ENCODE peak calls at places on chromosomes 1 and 21, in four cellular contexts. R is H9, L is IMR-90, Z is H1. K is an unnamed sample.

GRCh38 chr1:117127840-117128239 is 6.3 kb upstream of the TRIM45 start:
- DNase-seq in Z (no peak), L (peak; percentile 43), R (no peak), K (no peak)

GRCh38 chr1:77540501-77541161 is 141.8 kb downstream of the ZZZ3 start:
- DNase-seq in Z (no peak), L (peak; percentile 51), R (no peak), K (peak; percentile 59)

GRCh38 chr21:25428537-25428936 is 178.7 kb downstream of the MRPL39 start:
- DNase-seq in Z (no peak), L (peak; percentile 5), R (no peak), K (peak; percentile 5)

GRCh38 chr1:247077234-247077633 is 1.4 kb downstream of the ZNF670 start:
- DNase-seq in L (peak; percentile 22), Z (no peak), R (no peak), K (no peak)

GRCh38 chr1:170145691-170146676 is at the start of gene NTMT2:
- DNase-seq in L (peak; percentile 8), Z (peak; percentile 88), R (peak; percentile 78), K (peak; percentile 74)

GRCh38 chr1:221527886-221528634 is 213.8 kb downstream of the DUSP10 start:
- DNase-seq in R (no peak), Z (no peak), L (no peak), K (no peak)

GRCh38 chr21:30044447-30045064 is 104.8 kb upstream of the GRIK1 start:
- DNase-seq in Z (no peak), R (no peak), L (peak; percentile 7), K (peak; percentile 76)

GRCh38 chr1:37124501-37124900 is 90.2 kb upstream of the GRIK3 start:
- DNase-seq in R (no peak), Z (no peak), L (no peak), K (no peak)

GRCh38 chr1:222618001-222618879 is at the start of gene MIA3:
- DNase-seq in L (peak; percentile 10), Z (no peak), R (peak; percentile 29), K (no peak)

GRCh38 chr1:244768186-244768585 is 67.3 kb upstream of the COX20 start:
- DNase-seq in R (no peak), Z (no peak), L (peak; percentile 56), K (no peak)

GRCh38 chr1:162387226-162388082 is 5.9 kb downstream of the C1orf226 start:
- DNase-seq in Z (no peak), L (no peak), R (no peak), K (no peak)

GRCh38 chr1:154866257-154866994 is 3.7 kb downstream of the KCNN3 start:
- DNase-seq in Z (no peak), R (no peak), L (peak; percentile 44), K (no peak)

GRCh38 chr1:92989936-92990582 is 28.8 kb upstream of the DIPK1A start:
- DNase-seq in L (peak; percentile 63), Z (no peak), R (no peak), K (no peak)

GRCh38 chr1:248823517-248824001 is 2.2 kb downstream of the SH3BP5L start:
- DNase-seq in Z (no peak), L (peak; percentile 88), R (no peak), K (peak; percentile 16)

GRCh38 chr1:171403396-171403795 is 81.9 kb upstream of the PRRC2C start:
- DNase-seq in R (peak; percentile 60), L (no peak), Z (no peak), K (peak; percentile 23)

GRCh38 chr1:10374442-10374860 is 24.4 kb upstream of the PGD start:
- DNase-seq in Z (no peak), L (peak; percentile 23), R (no peak), K (no peak)

GRCh38 chr1:171191992-171192391 is 6.9 kb downstream of the FMO2 start:
- DNase-seq in R (no peak), L (no peak), Z (no peak), K (no peak)

GRCh38 chr1:47351305-47351704 is 17.7 kb downstream of the CMPK1 start:
- DNase-seq in R (no peak), L (peak; percentile 76), Z (no peak), K (no peak)

GRCh38 chr1:115062542-115063004 is 26.7 kb downstream of the TSPAN2 start:
- DNase-seq in Z (no peak), L (no peak), R (no peak), K (peak; percentile 20)

GRCh38 chr1:229853751-229854150 is 213.3 kb upstream of the GALNT2 start:
- DNase-seq in Z (no peak), L (no peak), R (no peak), K (no peak)

GRCh38 chr1:165116732-165117131 is 239.8 kb downstream of the LMX1A start:
- DNase-seq in L (peak; percentile 56), Z (no peak), R (no peak), K (peak; percentile 67)

GRCh38 chr1:29523531-29523930 is 287.2 kb downstream of the PTPRU start:
- DNase-seq in L (no peak), R (peak; percentile 21), Z (no peak), K (no peak)

GRCh38 chr1:243179714-243180113 is 75.4 kb downstream of the CEP170 start:
- DNase-seq in L (no peak), Z (no peak), R (no peak), K (no peak)

GRCh38 chr1:14334336-14335176 is 263.9 kb upstream of the KAZN start:
- DNase-seq in L (no peak), Z (no peak), R (no peak), K (no peak)

GRCh38 chr1:26754086-26754874 is 33.5 kb upstream of the PIGV start:
- DNase-seq in Z (no peak), L (no peak), R (no peak), K (peak; percentile 53)

GRCh38 chr1:17070163-17070525 is 16.3 kb upstream of the SDHB start:
- DNase-seq in Z (no peak), L (no peak), R (no peak), K (no peak)
- H4K91ac ChIP-seq in Z (no peak overlapping the region), L (no peak overlapping the region), R (no peak overlapping the region), K (no peak overlapping the region)

DNA sequence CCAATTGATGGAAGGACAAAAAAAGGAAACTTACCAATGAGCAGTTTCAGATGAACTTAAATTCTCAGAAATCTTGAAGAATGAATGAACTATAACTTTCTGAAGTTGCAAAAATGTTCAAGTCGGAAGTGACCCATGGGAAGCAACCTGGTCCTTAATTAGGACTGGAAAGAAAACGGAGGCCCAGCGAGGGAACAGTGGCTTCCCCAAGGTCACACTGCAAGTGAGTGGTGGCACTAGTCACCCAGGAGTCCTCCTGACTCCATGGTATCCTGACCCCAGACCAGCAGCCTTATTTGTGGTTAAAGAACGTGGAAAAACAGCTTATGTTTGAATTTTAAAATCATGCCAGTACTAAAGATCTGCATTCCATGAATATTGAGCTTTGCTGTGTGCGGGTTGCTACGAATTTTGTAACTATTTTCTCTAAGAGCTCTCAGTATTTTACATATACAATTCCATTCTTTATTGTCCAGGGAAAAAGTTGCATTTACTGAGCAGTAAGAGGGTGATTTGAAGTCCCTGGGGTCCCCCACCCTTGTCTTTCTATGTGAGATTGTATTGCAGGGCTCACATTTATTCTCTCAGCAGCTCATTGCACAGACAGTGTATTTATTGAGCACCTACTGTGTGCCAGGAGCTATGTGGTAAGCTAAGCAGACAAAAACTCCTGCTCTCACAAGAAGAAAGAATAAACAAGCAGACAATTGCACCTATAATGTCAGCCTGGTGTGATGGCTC is 61.5 kb upstream of the ATP5PO start:
- DNase-seq in Z (no peak), R (no peak), L (no peak), K (peak; percentile 82)
- H3K9ac ChIP-seq in Z (no peak overlapping the region), R (no peak overlapping the region), L (no peak overlapping the region), K (no peak overlapping the region)

GRCh38 chr1:1919304-1920056 is 401 bp upstream of the TMEM52 start:
- DNase-seq in R (peak; percentile 100), Z (peak; percentile 100), L (peak; percentile 92), K (peak; percentile 99)
- H4K91ac ChIP-seq in R (no peak overlapping the region), Z (peak overlapping the region; percentile 67), L (no peak overlapping the region), K (peak overlapping the region; percentile 34)

GRCh38 chr1:224874775-224875174 is 54.7 kb upstream of the DNAH14 start:
- DNase-seq in Z (no peak), R (no peak), L (no peak), K (no peak)

GRCh38 chr1:224880593-224881307 is 48.7 kb upstream of the DNAH14 start:
- DNase-seq in R (peak; percentile 83), L (no peak), Z (peak; percentile 47), K (no peak)

GRCh38 chr1:224882264-224882663 is 47.2 kb upstream of the DNAH14 start:
- DNase-seq in Z (no peak), R (no peak), L (no peak), K (no peak)

GRCh38 chr1:224881762-224882211 is 47.7 kb upstream of the DNAH14 start:
- DNase-seq in Z (no peak), R (no peak), L (no peak), K (no peak)

DNA sequence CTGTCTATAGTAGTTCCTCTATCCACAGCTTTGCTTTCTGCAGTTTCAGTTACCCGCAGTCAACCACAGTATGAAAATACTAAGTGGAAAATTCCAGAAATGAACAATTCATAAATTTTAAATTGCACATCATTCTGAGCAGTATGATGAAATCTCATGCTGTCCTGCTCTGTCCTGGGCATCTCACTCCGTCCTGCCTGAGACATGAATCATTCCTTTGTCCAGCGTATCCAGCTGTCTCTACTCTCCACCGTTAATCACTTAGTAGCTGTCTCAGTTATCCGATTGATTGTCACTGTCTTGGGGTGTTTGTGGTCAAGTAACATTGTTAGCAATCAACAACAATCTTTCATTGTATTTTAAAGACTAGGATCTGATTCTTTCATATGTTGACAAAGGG is 50.1 kb upstream of the DNAH14 start:
- DNase-seq in L (peak; percentile 28), R (no peak), Z (no peak), K (peak; percentile 46)
- H3K9ac ChIP-seq in L (no peak overlapping the region), R (no peak overlapping the region), Z (no peak overlapping the region), K (no peak overlapping the region)

K was measured in trophoblast cell.